ENCODE peak calls at places on chromosome 18, in seven cellular contexts. D is stimulated activated CD8-positive, alpha-beta memory T cell treated with anti-CD3 and anti-CD28 coated beads, Interleukin-4, amount 100 ng/mL, for 24 hours; F is AG04450; S is activated naive CD8-positive, alpha-beta T cell treated with anti-CD3 and anti-CD28 coated beads for 36 hours; K is ACHN; X is mammary epithelial cell; A is HEK293T. W is an unnamed sample.

GRCh38 chr18:3088444-3088843 is 75.5 kb upstream of the LPIN2 start:
- DNase-seq in D (no peak), S (no peak), A (no peak), K (no peak), F (no peak), X (peak), W (no peak)

GRCh38 chr18:2881490-2882195 is 34.8 kb downstream of the EMILIN2 start:
- DNase-seq in S (no peak), A (no peak), K (peak), D (no peak), X (no peak), F (peak), W (no peak)

GRCh38 chr18:32289480-32290075 is 99.7 kb downstream of the MEP1B start:
- DNase-seq in K (peak), F (peak), X (peak), D (peak), A (peak), S (no peak), W (peak)

GRCh38 chr18:9135912-9136314 is 668 bp upstream of the ANKRD12 start:
- DNase-seq in A (peak), F (no peak), S (no peak), D (no peak), K (peak), X (peak), W (peak)

GRCh38 chr18:77147418-77147852 is 14.9 kb upstream of the MBP start:
- DNase-seq in S (no peak), F (no peak), D (no peak), A (no peak), K (no peak), X (no peak), W (no peak)

GRCh38 chr18:79772108-79772864 is 25.5 kb upstream of the KCNG2 start:
- DNase-seq in A (no peak), K (no peak), X (no peak), S (no peak), F (no peak), D (no peak), W (no peak)

GRCh38 chr18:33873127-33873526 is 295.1 kb downstream of the ASXL3 start:
- DNase-seq in A (no peak), S (no peak), F (no peak), D (no peak), K (no peak), X (no peak), W (no peak)

GRCh38 chr18:42229211-42230210 is 274.5 kb downstream of the PIK3C3 start:
- DNase-seq in K (no peak), F (no peak), S (no peak), A (no peak), D (no peak), X (no peak), W (no peak)

GRCh38 chr18:78618726-78619125 is 360.9 kb upstream of the SALL3 start:
- DNase-seq in X (no peak), S (no peak), F (no peak), K (no peak), D (no peak), A (no peak), W (no peak)

GRCh38 chr18:77567202-77567601 is 317.6 kb downstream of the GALR1 start:
- DNase-seq in A (no peak), X (no peak), F (no peak), S (no peak), D (no peak), K (no peak), W (no peak)

GRCh38 chr18:24928479-24928878 is 423.5 kb downstream of the ZNF521 start:
- DNase-seq in S (no peak), A (no peak), K (no peak), F (no peak), D (no peak), X (no peak), W (no peak)

GRCh38 chr18:7230646-7231349 is at the start of gene LRRC30:
- DNase-seq in A (no peak), F (no peak), S (no peak), X (no peak), D (no peak), K (no peak), W (no peak)

GRCh38 chr18:70256994-70257393 is 31.9 kb upstream of the SOCS6 start:
- DNase-seq in F (no peak), X (no peak), A (no peak), S (no peak), D (no peak), K (no peak), W (no peak)

GRCh38 chr18:45386256-45386655 is 229.0 kb upstream of the SLC14A2 start:
- DNase-seq in X (no peak), S (no peak), K (peak), F (no peak), A (peak), D (no peak), W (peak)

W was measured in Calu3.